ENCODE peak calls at places on chromosome 19, in seven cellular contexts. G, Y, E, R, U, V and X are unnamed samples.
A peak's percentile ranks its signal among the peaks of the same experiment; 100 is the strongest.

GRCh38 chr19:33621811-33622504 is at the start of gene CHST8:
- DNase-seq in G (no peak), Y (peak; percentile 46), E (no peak), R (peak; percentile 84), U (no peak), V (no peak), X (no peak)

GRCh38 chr19:29672933-29673336 is 7.7 kb downstream of the PLEKHF1 start:
- DNase-seq in G (no peak), Y (no peak), E (no peak), R (no peak), U (peak; percentile 88), V (peak; percentile 34), X (no peak)

GRCh38 chr19:11416346-11417052 is 2.6 kb downstream of the RGL3 start:
- DNase-seq in G (no peak), Y (no peak), E (no peak), R (no peak), U (no peak), V (no peak), X (no peak)

GRCh38 chr19:3450796-3451411 is 29.4 kb downstream of the SMIM24 start:
- DNase-seq in G (peak; percentile 100), Y (peak; percentile 68), E (no peak), R (peak; percentile 53), U (no peak), V (no peak), X (no peak)

GRCh38 chr19:55454787-55455243 is 6.6 kb downstream of the ISOC2 start:
- DNase-seq in G (no peak), Y (peak; percentile 42), E (no peak), R (peak; percentile 63), U (peak; percentile 65), V (peak; percentile 80), X (no peak)

GRCh38 chr19:57320180-57321084 is at the start of gene ZNF543:
- DNase-seq in G (peak; percentile 96), Y (peak; percentile 98), E (peak; percentile 67), R (peak; percentile 97), U (peak; percentile 92), V (peak; percentile 97), X (peak; percentile 97)

GRCh38 chr19:54430306-54431254 is 15.3 kb downstream of the TTYH1 start:
- DNase-seq in G (peak; percentile 25), Y (peak; percentile 46), E (no peak), R (peak; percentile 52), U (no peak), V (peak; percentile 87), X (no peak)

GRCh38 chr19:8571006-8571411 is 6.2 kb downstream of the MYO1F start:
- DNase-seq in G (peak; percentile 56), Y (no peak), E (no peak), R (no peak), U (peak; percentile 83), V (peak; percentile 89), X (no peak)

GRCh38 chr19:29665826-29666633 is 769 bp downstream of the PLEKHF1 start:
- DNase-seq in G (peak; percentile 11), Y (no peak), E (no peak), R (peak; percentile 45), U (peak; percentile 54), V (peak; percentile 70), X (no peak)

GRCh38 chr19:4354282-4354681 is 10.9 kb downstream of the MPND start:
- DNase-seq in G (no peak), Y (no peak), E (no peak), R (no peak), U (no peak), V (no peak), X (no peak)

GRCh38 chr19:38049105-38049649 is 142.2 kb downstream of the SIPA1L3 start:
- DNase-seq in G (peak; percentile 59), Y (no peak), E (no peak), R (no peak), U (peak; percentile 75), V (peak; percentile 41), X (no peak)

GRCh38 chr19:54594737-54595136 is 1.3 kb downstream of the LILRA1 start:
- DNase-seq in G (no peak), Y (no peak), E (no peak), R (no peak), U (no peak), V (no peak), X (no peak)

GRCh38 chr19:33903489-33903850 is 106.8 kb downstream of the KCTD15 start:
- DNase-seq in G (no peak), Y (no peak), E (no peak), R (no peak), U (no peak), V (no peak), X (no peak)

GRCh38 chr19:55460670-55461258 is 678 bp downstream of the ISOC2 start:
- DNase-seq in G (peak; percentile 52), Y (peak; percentile 67), E (no peak), R (peak; percentile 88), U (no peak), V (no peak), X (peak; percentile 82)

GRCh38 chr19:29259153-29259552 is 46.2 kb upstream of the UQCRFS1 start:
- DNase-seq in G (no peak), Y (no peak), E (no peak), R (peak; percentile 13), U (peak; percentile 32), V (no peak), X (no peak)

GRCh38 chr19:19602713-19603320 is 15.7 kb downstream of the PBX4 start:
- DNase-seq in G (no peak), Y (peak; percentile 62), E (no peak), R (no peak), U (no peak), V (peak; percentile 38), X (no peak)

GRCh38 chr19:3451451-3451866 is 28.9 kb downstream of the SMIM24 start:
- DNase-seq in G (no peak), Y (no peak), E (no peak), R (no peak), U (no peak), V (no peak), X (no peak)

DNA sequence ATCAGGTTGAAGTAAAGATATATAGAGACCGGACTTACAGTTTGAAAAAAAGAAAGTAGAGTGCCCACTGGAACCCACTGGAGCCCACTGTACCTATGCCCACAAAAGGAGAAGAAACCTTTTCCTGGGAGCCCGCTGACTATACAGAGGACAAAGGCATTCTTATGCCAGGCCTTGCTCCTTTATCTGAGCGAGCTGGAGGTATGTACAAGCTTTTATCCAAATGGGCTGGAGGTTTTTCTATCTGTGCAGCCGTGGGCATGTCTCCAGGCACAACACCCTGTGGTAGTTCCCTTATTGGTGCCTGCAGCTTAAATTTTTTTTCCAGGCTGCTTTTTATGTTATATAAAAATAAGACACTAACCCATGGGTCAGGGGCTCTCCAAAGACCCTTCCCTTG is 8.4 kb downstream of the ZNF234 start:
- DNase-seq in G (no peak), Y (no peak), E (no peak), R (no peak), U (no peak), V (no peak), X (no peak)
- H3K27ac ChIP-seq in G (no peak overlapping the region), Y (no peak overlapping the region), E (no peak overlapping the region), R (no peak overlapping the region), U (no peak overlapping the region), V (no peak overlapping the region), X (no peak overlapping the region)

GRCh38 chr19:5972355-5972731 is 5.6 kb downstream of the RANBP3 start:
- DNase-seq in G (no peak), Y (no peak), E (no peak), R (no peak), U (no peak), V (no peak), X (no peak)

GRCh38 chr19:5969476-5969875 is 8.5 kb downstream of the RANBP3 start:
- DNase-seq in G (no peak), Y (no peak), E (no peak), R (no peak), U (no peak), V (no peak), X (no peak)

GRCh38 chr19:5973867-5974635 is 3.9 kb downstream of the RANBP3 start:
- DNase-seq in G (no peak), Y (no peak), E (no peak), R (no peak), U (no peak), V (no peak), X (no peak)

GRCh38 chr19:5973376-5973775 is 4.6 kb downstream of the RANBP3 start:
- DNase-seq in G (no peak), Y (no peak), E (no peak), R (no peak), U (no peak), V (no peak), X (no peak)

DNA sequence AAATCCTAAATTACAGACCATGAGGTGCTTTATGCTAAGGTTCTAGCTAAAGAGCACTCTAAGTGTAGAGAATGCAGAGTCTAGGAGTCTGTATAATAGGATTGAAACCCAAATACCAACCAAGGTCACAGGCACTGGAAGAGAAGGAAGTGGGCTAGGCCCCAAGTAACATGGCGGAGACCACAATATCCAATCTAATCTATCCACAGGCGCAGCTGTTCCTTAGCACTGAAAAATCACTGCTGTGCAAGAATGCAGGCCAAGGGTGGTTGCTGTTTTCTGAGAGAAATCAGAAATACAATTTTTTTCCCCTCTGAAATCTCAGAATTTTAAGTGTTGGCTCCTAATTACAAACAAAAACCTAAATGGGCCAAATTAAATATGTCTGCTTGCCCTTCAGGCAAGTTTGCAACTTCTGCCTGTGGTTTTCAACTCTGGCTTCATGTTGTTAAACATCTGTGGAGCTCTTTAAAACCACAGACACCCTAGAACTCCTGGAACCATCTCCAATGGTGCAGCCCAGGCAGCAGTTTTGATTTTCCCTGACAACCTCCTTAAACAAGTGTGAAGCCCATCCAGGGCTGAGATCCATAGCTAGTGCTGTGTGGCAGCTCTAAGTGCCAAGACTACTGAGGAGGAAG is 6.1 kb downstream of the RANBP3 start:
- DNase-seq in G (no peak), Y (no peak), E (no peak), R (peak; percentile 55), U (no peak), V (no peak), X (no peak)
- H3K27ac ChIP-seq in G (no peak overlapping the region), Y (no peak overlapping the region), E (no peak overlapping the region), R (no peak overlapping the region), U (no peak overlapping the region), V (no peak overlapping the region), X (no peak overlapping the region)

GRCh38 chr19:39539519-39540332 is at the start of gene EID2:
- DNase-seq in G (peak; percentile 87), Y (peak; percentile 99), E (peak; percentile 64), R (peak; percentile 98), U (peak; percentile 97), V (peak; percentile 97), X (peak; percentile 97)
- H3K27ac ChIP-seq in G (peak within 1 kb of the TSS; percentile 60), Y (peak within 1 kb of the TSS; percentile 84), E (peak within 1 kb of the TSS; percentile 99), R (peak within 1 kb of the TSS; percentile 43), U (peak within 1 kb of the TSS; percentile 93), V (peak within 1 kb of the TSS; percentile 90), X (peak within 1 kb of the TSS; percentile 94)

DNA sequence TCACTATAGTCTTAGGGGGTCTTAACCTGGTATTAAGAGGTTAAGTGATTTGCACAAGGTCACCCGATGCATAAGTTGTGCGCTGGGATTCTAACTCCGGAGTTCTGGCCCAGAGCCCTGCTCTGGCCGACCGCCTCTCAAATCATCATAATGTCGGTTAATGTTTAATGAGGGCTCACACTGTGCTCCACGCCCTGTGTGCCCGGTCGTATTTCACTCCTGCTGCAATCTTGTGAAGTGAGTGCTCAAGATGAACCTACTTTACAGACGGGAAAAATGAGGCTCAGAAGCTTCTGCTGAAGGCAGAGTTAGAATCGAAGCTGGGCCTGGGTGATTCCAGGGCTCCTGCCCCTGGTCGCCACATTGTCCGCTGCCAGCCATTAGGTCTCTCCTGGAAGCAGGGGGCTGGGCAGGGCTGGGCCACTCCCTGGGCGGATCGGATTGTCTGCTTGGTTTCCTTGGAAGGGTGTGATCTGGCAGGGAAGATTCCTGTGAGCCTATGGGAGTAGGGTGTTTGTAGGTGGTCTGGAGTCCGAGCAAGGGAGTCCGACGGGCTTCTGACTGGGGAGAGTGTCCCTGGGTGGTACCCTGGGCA is 1.1 kb downstream of the PAK4 start:
- DNase-seq in G (no peak), Y (peak; percentile 47), E (no peak), R (no peak), U (no peak), V (no peak), X (no peak)
- H3K27ac ChIP-seq in G (no peak overlapping the region), Y (peak overlapping the region; percentile 85), E (peak overlapping the region; percentile 79), R (no peak overlapping the region), U (no peak overlapping the region), V (peak overlapping the region; percentile 88), X (peak overlapping the region; percentile 90)